ENCODE peak calls at places on chromosomes 13 and 19, in five cellular contexts. Z, F, N, I and K are unnamed samples.

GRCh38 chr19:56403764-56404704 is at the start of gene ZNF583:
- DNase-seq in Z (peak), F (peak), N (peak), I (peak), K (peak)

GRCh38 chr13:114115191-114115671 is 17.2 kb downstream of the RASA3 start:
- DNase-seq in Z (no peak), F (peak), N (peak), I (no peak), K (no peak)

GRCh38 chr19:36771275-36772231 is 1.1 kb downstream of the ZNF850 start:
- DNase-seq in Z (peak), F (peak), N (peak), I (peak), K (peak)

GRCh38 chr13:112705286-112705685 is 15.4 kb downstream of the ATP11A start:
- DNase-seq in Z (no peak), F (no peak), N (peak), I (no peak), K (no peak)

GRCh38 chr13:105587786-105588185 is 947.7 kb downstream of the EFNB2 start:
- DNase-seq in Z (no peak), F (peak), N (no peak), I (no peak), K (no peak)

GRCh38 chr13:98083507-98083906 is 59.4 kb upstream of the FARP1 start:
- DNase-seq in Z (no peak), F (peak), N (no peak), I (no peak), K (no peak)

GRCh38 chr19:7923295-7924191 is 2.4 kb downstream of the CTXN1 start:
- DNase-seq in Z (no peak), F (no peak), N (peak), I (no peak), K (no peak)

GRCh38 chr13:35860661-35861060 is 270.5 kb downstream of the DCLK1 start:
- DNase-seq in Z (no peak), F (no peak), N (no peak), I (no peak), K (no peak)

GRCh38 chr19:29928831-29929230 is 13.2 kb upstream of the URI1 start:
- DNase-seq in Z (no peak), F (no peak), N (no peak), I (no peak), K (no peak)

GRCh38 chr13:39038569-39038898 is 278 bp downstream of the NHLRC3 start:
- DNase-seq in Z (peak), F (no peak), N (no peak), I (no peak), K (peak)

GRCh38 chr19:15320118-15320517 is 12.2 kb downstream of the BRD4 start:
- DNase-seq in Z (no peak), F (no peak), N (no peak), I (no peak), K (no peak)

GRCh38 chr19:54534156-54534555 is 31.5 kb downstream of the LAIR2 start:
- DNase-seq in Z (no peak), F (no peak), N (no peak), I (no peak), K (no peak)

GRCh38 chr19:50741179-50741933 is 18.2 kb downstream of the CLEC11A start:
- DNase-seq in Z (no peak), F (peak), N (no peak), I (no peak), K (no peak)

GRCh38 chr13:44648392-44649117 is 72.4 kb upstream of the TSC22D1 start:
- DNase-seq in Z (no peak), F (peak), N (no peak), I (no peak), K (peak)

GRCh38 chr13:20344836-20345490 is 112.8 kb upstream of the GJB6 start:
- DNase-seq in Z (no peak), F (no peak), N (no peak), I (no peak), K (no peak)

GRCh38 chr19:43605875-43606568 is 5.9 kb upstream of the SRRM5 start:
- DNase-seq in Z (no peak), F (no peak), N (no peak), I (peak), K (no peak)

GRCh38 chr19:49362048-49362925 is at the start of gene TEAD2:
- DNase-seq in Z (no peak), F (peak), N (peak), I (no peak), K (no peak)

GRCh38 chr19:28961772-28962500 is 251.0 kb downstream of the UQCRFS1 start:
- DNase-seq in Z (no peak), F (no peak), N (no peak), I (no peak), K (no peak)

GRCh38 chr19:10708261-10708660 is 7.0 kb downstream of the QTRT1 start:
- DNase-seq in Z (no peak), F (no peak), N (no peak), I (no peak), K (no peak)

GRCh38 chr13:47549219-47549752 is 451.8 kb downstream of the SUCLA2 start:
- DNase-seq in Z (no peak), F (no peak), N (no peak), I (no peak), K (no peak)

GRCh38 chr13:68927387-68928026 is 1180.1 kb upstream of the ATXN8OS start:
- DNase-seq in Z (no peak), F (peak), N (no peak), I (peak), K (peak)

GRCh38 chr13:87669379-87669978 is 1.7 kb upstream of the SLITRK5 start:
- DNase-seq in Z (no peak), F (peak), N (no peak), I (peak), K (peak)

GRCh38 chr13:43564941-43565340 is 221.8 kb downstream of the ENOX1 start:
- DNase-seq in Z (no peak), F (no peak), N (no peak), I (no peak), K (peak)